ENCODE peak calls at places on chromosomes 11 and 22, in five cellular contexts. One of them, this sample, is unnamed.

GRCh38 chr11:2794947-2795346 is 90.6 kb downstream of the CDKN1C start:
- DNase-seq in nephron progenitor cell: peak
- DNase-seq in upper lobe of right lung: peak
- DNase-seq in dorsolateral prefrontal cortex: peak
- DNase-seq in astrocyte of the cerebellum: no peak
- DNase-seq in this sample: peak

GRCh38 chr22:36067237-36067558 is 38.6 kb upstream of the RBFOX2 start:
- DNase-seq in nephron progenitor cell: no peak
- DNase-seq in upper lobe of right lung: no peak
- DNase-seq in dorsolateral prefrontal cortex: no peak
- DNase-seq in astrocyte of the cerebellum: no peak
- DNase-seq in this sample: no peak

GRCh38 chr22:46865642-46866041 is 103.2 kb downstream of the TBC1D22A start:
- DNase-seq in nephron progenitor cell: no peak
- DNase-seq in upper lobe of right lung: no peak
- DNase-seq in dorsolateral prefrontal cortex: no peak
- DNase-seq in astrocyte of the cerebellum: no peak
- DNase-seq in this sample: no peak

GRCh38 chr22:50342651-50343540 is at the start of gene PPP6R2:
- DNase-seq in nephron progenitor cell: peak
- DNase-seq in upper lobe of right lung: peak
- DNase-seq in dorsolateral prefrontal cortex: peak
- DNase-seq in astrocyte of the cerebellum: no peak
- DNase-seq in this sample: peak

GRCh38 chr11:130400793-130401483 is 27.5 kb downstream of the ADAMTS8 start:
- DNase-seq in nephron progenitor cell: no peak
- DNase-seq in upper lobe of right lung: no peak
- DNase-seq in dorsolateral prefrontal cortex: no peak
- DNase-seq in astrocyte of the cerebellum: peak
- DNase-seq in this sample: no peak

GRCh38 chr11:110148775-110149744 is 55.9 kb downstream of the ZC3H12C start:
- DNase-seq in nephron progenitor cell: no peak
- DNase-seq in upper lobe of right lung: no peak
- DNase-seq in dorsolateral prefrontal cortex: no peak
- DNase-seq in astrocyte of the cerebellum: no peak
- DNase-seq in this sample: no peak

GRCh38 chr22:38222797-38223119 is 21.0 kb downstream of the MAFF start:
- DNase-seq in nephron progenitor cell: no peak
- DNase-seq in upper lobe of right lung: no peak
- DNase-seq in dorsolateral prefrontal cortex: no peak
- DNase-seq in astrocyte of the cerebellum: no peak
- DNase-seq in this sample: no peak

GRCh38 chr11:13118194-13118593 is 109.1 kb downstream of the RASSF10 start:
- DNase-seq in nephron progenitor cell: no peak
- DNase-seq in upper lobe of right lung: no peak
- DNase-seq in dorsolateral prefrontal cortex: no peak
- DNase-seq in astrocyte of the cerebellum: peak
- DNase-seq in this sample: no peak

GRCh38 chr11:114011443-114011842 is 36.5 kb downstream of the HTR3A start:
- DNase-seq in nephron progenitor cell: no peak
- DNase-seq in upper lobe of right lung: no peak
- DNase-seq in dorsolateral prefrontal cortex: no peak
- DNase-seq in astrocyte of the cerebellum: no peak
- DNase-seq in this sample: no peak

GRCh38 chr11:118662401-118663271 is 16.8 kb downstream of the TREH start:
- DNase-seq in nephron progenitor cell: no peak
- DNase-seq in upper lobe of right lung: no peak
- DNase-seq in dorsolateral prefrontal cortex: peak
- DNase-seq in astrocyte of the cerebellum: no peak
- DNase-seq in this sample: no peak

GRCh38 chr22:50250555-50251471 is at the start of gene HDAC10:
- DNase-seq in nephron progenitor cell: peak
- DNase-seq in upper lobe of right lung: peak
- DNase-seq in dorsolateral prefrontal cortex: no peak
- DNase-seq in astrocyte of the cerebellum: no peak
- DNase-seq in this sample: no peak

GRCh38 chr11:66290332-66290629 is 1.3 kb upstream of the YIF1A start:
- DNase-seq in nephron progenitor cell: no peak
- DNase-seq in upper lobe of right lung: no peak
- DNase-seq in dorsolateral prefrontal cortex: no peak
- DNase-seq in astrocyte of the cerebellum: no peak
- DNase-seq in this sample: no peak

GRCh38 chr11:22680628-22681027 is 14.2 kb downstream of the GAS2 start:
- DNase-seq in nephron progenitor cell: no peak
- DNase-seq in upper lobe of right lung: no peak
- DNase-seq in dorsolateral prefrontal cortex: no peak
- DNase-seq in astrocyte of the cerebellum: no peak
- DNase-seq in this sample: no peak

GRCh38 chr22:41240377-41241132 is at the start of gene CHADL:
- DNase-seq in nephron progenitor cell: peak
- DNase-seq in upper lobe of right lung: no peak
- DNase-seq in dorsolateral prefrontal cortex: peak
- DNase-seq in astrocyte of the cerebellum: no peak
- DNase-seq in this sample: no peak

GRCh38 chr22:38947321-38948112 is 9.9 kb upstream of the APOBEC3A start:
- DNase-seq in nephron progenitor cell: no peak
- DNase-seq in upper lobe of right lung: no peak
- DNase-seq in dorsolateral prefrontal cortex: peak
- DNase-seq in astrocyte of the cerebellum: no peak
- DNase-seq in this sample: no peak

GRCh38 chr22:17988800-17989513 is 35.4 kb downstream of the MICAL3 start:
- DNase-seq in nephron progenitor cell: no peak
- DNase-seq in upper lobe of right lung: no peak
- DNase-seq in dorsolateral prefrontal cortex: no peak
- DNase-seq in astrocyte of the cerebellum: no peak
- DNase-seq in this sample: no peak

GRCh38 chr11:19419021-19419750 is 178.4 kb upstream of the E2F8 start:
- DNase-seq in nephron progenitor cell: no peak
- DNase-seq in upper lobe of right lung: no peak
- DNase-seq in dorsolateral prefrontal cortex: no peak
- DNase-seq in astrocyte of the cerebellum: no peak
- DNase-seq in this sample: no peak

GRCh38 chr22:49297871-49298721 is 529.6 kb downstream of the BRD1 start:
- DNase-seq in nephron progenitor cell: no peak
- DNase-seq in upper lobe of right lung: peak
- DNase-seq in dorsolateral prefrontal cortex: peak
- DNase-seq in astrocyte of the cerebellum: no peak
- DNase-seq in this sample: peak

GRCh38 chr11:73240190-73240781 is 22.2 kb downstream of the P2RY2 start:
- DNase-seq in nephron progenitor cell: no peak
- DNase-seq in upper lobe of right lung: peak
- DNase-seq in dorsolateral prefrontal cortex: no peak
- DNase-seq in astrocyte of the cerebellum: no peak
- DNase-seq in this sample: no peak

GRCh38 chr11:128232588-128232987 is 354.8 kb downstream of the ETS1 start:
- DNase-seq in nephron progenitor cell: no peak
- DNase-seq in upper lobe of right lung: no peak
- DNase-seq in dorsolateral prefrontal cortex: no peak
- DNase-seq in astrocyte of the cerebellum: no peak
- DNase-seq in this sample: no peak
- TF ChIP-seq CTCF in nephron progenitor cell: no peak
- TF ChIP-seq CTCF in upper lobe of right lung: no peak
- TF ChIP-seq CTCF in dorsolateral prefrontal cortex: no peak
- TF ChIP-seq CTCF in astrocyte of the cerebellum: no peak
- TF ChIP-seq CTCF in this sample: no peak

DNA sequence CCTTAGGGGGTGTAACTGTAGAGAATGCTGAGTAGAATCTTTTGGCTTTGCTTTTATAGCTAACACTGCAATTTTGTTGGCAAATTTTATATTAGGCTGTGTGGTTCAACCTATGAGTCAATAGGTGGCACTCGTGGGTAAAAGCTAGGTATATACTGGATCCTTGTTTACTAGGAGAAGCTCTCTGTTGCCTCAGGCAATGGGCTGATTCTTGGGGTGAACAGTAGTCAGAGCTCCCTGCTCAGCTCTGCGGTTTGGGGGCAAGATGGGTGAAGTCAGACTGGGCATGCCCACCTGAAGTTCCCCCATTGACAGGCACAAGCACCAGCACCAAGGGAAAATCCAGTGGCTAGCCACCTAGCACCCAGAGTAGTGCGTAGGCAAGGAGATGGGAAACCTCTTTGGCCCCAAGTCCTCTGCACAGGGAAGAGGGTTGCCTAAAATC is 238.7 kb downstream of the FAM181B start:
- DNase-seq in nephron progenitor cell: peak
- DNase-seq in upper lobe of right lung: no peak
- DNase-seq in dorsolateral prefrontal cortex: no peak
- DNase-seq in astrocyte of the cerebellum: no peak
- DNase-seq in this sample: no peak
- TF ChIP-seq CTCF in nephron progenitor cell: peak
- TF ChIP-seq CTCF in upper lobe of right lung: peak
- TF ChIP-seq CTCF in dorsolateral prefrontal cortex: no peak
- TF ChIP-seq CTCF in astrocyte of the cerebellum: no peak
- TF ChIP-seq CTCF in this sample: peak

GRCh38 chr11:5553347-5553746 is 5.0 kb upstream of the OR52H1 start:
- DNase-seq in nephron progenitor cell: no peak
- DNase-seq in upper lobe of right lung: no peak
- DNase-seq in dorsolateral prefrontal cortex: no peak
- DNase-seq in astrocyte of the cerebellum: no peak
- DNase-seq in this sample: no peak
- TF ChIP-seq CTCF in nephron progenitor cell: no peak
- TF ChIP-seq CTCF in upper lobe of right lung: no peak
- TF ChIP-seq CTCF in dorsolateral prefrontal cortex: peak
- TF ChIP-seq CTCF in astrocyte of the cerebellum: no peak
- TF ChIP-seq CTCF in this sample: peak

GRCh38 chr11:31882951-31883392 is 71.8 kb upstream of the PAX6 start:
- DNase-seq in nephron progenitor cell: peak
- DNase-seq in upper lobe of right lung: no peak
- DNase-seq in dorsolateral prefrontal cortex: no peak
- DNase-seq in astrocyte of the cerebellum: peak
- DNase-seq in this sample: no peak

GRCh38 chr11:31883435-31883834 is 72.3 kb upstream of the PAX6 start:
- DNase-seq in nephron progenitor cell: no peak
- DNase-seq in upper lobe of right lung: no peak
- DNase-seq in dorsolateral prefrontal cortex: no peak
- DNase-seq in astrocyte of the cerebellum: no peak
- DNase-seq in this sample: no peak

GRCh38 chr11:31884080-31884479 is 73.0 kb upstream of the PAX6 start:
- DNase-seq in nephron progenitor cell: no peak
- DNase-seq in upper lobe of right lung: no peak
- DNase-seq in dorsolateral prefrontal cortex: no peak
- DNase-seq in astrocyte of the cerebellum: no peak
- DNase-seq in this sample: no peak

GRCh38 chr11:31881825-31882224 is 70.7 kb upstream of the PAX6 start:
- DNase-seq in nephron progenitor cell: no peak
- DNase-seq in upper lobe of right lung: no peak
- DNase-seq in dorsolateral prefrontal cortex: no peak
- DNase-seq in astrocyte of the cerebellum: no peak
- DNase-seq in this sample: no peak

GRCh38 chr11:31887180-31887579 is 76.1 kb upstream of the PAX6 start:
- DNase-seq in nephron progenitor cell: no peak
- DNase-seq in upper lobe of right lung: no peak
- DNase-seq in dorsolateral prefrontal cortex: no peak
- DNase-seq in astrocyte of the cerebellum: no peak
- DNase-seq in this sample: no peak
- TF ChIP-seq CTCF in nephron progenitor cell: no peak
- TF ChIP-seq CTCF in upper lobe of right lung: no peak
- TF ChIP-seq CTCF in dorsolateral prefrontal cortex: no peak
- TF ChIP-seq CTCF in astrocyte of the cerebellum: no peak
- TF ChIP-seq CTCF in this sample: peak

GRCh38 chr11:15929371-15929801 is 427.0 kb downstream of the SOX6 start:
- DNase-seq in nephron progenitor cell: no peak
- DNase-seq in upper lobe of right lung: no peak
- DNase-seq in dorsolateral prefrontal cortex: no peak
- DNase-seq in astrocyte of the cerebellum: no peak
- DNase-seq in this sample: peak

GRCh38 chr11:15933896-15934625 is 422.3 kb downstream of the SOX6 start:
- DNase-seq in nephron progenitor cell: no peak
- DNase-seq in upper lobe of right lung: no peak
- DNase-seq in dorsolateral prefrontal cortex: no peak
- DNase-seq in astrocyte of the cerebellum: no peak
- DNase-seq in this sample: no peak

GRCh38 chr11:15932417-15932816 is 423.9 kb downstream of the SOX6 start:
- DNase-seq in nephron progenitor cell: no peak
- DNase-seq in upper lobe of right lung: no peak
- DNase-seq in dorsolateral prefrontal cortex: no peak
- DNase-seq in astrocyte of the cerebellum: no peak
- DNase-seq in this sample: no peak

GRCh38 chr11:15930442-15931025 is 425.8 kb downstream of the SOX6 start:
- DNase-seq in nephron progenitor cell: no peak
- DNase-seq in upper lobe of right lung: no peak
- DNase-seq in dorsolateral prefrontal cortex: no peak
- DNase-seq in astrocyte of the cerebellum: no peak
- DNase-seq in this sample: no peak

DNA sequence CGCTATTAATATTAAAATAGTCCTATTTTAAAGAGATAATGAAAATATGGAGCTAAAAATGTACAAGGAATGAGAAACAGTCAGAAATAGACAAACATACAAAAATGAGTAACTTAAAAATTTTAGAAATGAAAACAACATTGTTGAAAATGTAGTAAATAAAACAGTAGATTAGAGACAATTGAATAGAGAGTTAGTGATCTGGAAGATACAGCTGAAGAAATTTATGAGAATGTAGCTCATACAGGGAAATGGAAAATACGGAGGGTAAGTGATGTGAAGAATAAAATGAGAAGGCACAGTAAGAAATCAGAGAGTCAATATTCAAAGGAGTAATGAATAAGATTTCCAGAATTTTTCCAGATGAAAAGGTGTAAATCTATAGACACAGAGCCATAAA is 424.8 kb downstream of the SOX6 start:
- DNase-seq in nephron progenitor cell: no peak
- DNase-seq in upper lobe of right lung: no peak
- DNase-seq in dorsolateral prefrontal cortex: no peak
- DNase-seq in astrocyte of the cerebellum: no peak
- DNase-seq in this sample: no peak
- TF ChIP-seq CTCF in nephron progenitor cell: no peak
- TF ChIP-seq CTCF in upper lobe of right lung: no peak
- TF ChIP-seq CTCF in dorsolateral prefrontal cortex: no peak
- TF ChIP-seq CTCF in astrocyte of the cerebellum: no peak
- TF ChIP-seq CTCF in this sample: no peak

DNA sequence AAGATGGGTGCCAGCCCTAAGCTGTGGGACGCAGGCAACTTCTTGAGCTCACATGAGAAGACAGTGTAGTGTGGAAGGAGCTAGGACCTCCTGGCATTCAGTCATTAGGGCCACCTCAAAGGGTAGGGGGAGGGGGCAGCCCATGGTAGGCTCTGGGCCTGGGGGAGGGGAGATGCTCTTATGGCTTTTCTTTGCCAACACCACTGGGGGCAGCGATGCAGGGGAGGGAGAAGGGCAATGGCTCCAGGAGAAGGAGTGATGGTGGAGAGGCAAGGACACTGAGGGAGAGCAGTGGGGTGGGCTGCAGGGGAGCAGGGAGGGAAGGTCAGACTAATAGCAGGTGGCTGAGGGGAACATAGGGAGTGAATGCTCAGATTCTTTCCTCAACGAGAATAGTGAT is 63.3 kb upstream of the SUSD2 start:
- DNase-seq in nephron progenitor cell: no peak
- DNase-seq in upper lobe of right lung: no peak
- DNase-seq in dorsolateral prefrontal cortex: no peak
- DNase-seq in astrocyte of the cerebellum: no peak
- DNase-seq in this sample: no peak
- TF ChIP-seq CTCF in nephron progenitor cell: no peak
- TF ChIP-seq CTCF in upper lobe of right lung: no peak
- TF ChIP-seq CTCF in dorsolateral prefrontal cortex: no peak
- TF ChIP-seq CTCF in astrocyte of the cerebellum: no peak
- TF ChIP-seq CTCF in this sample: no peak

This sample was measured in type B pancreatic cell.